ENCODE peak calls at places on chromosome 13, in six cellular contexts. O is GM12878, V is K562, C is H1, Z is GM12892, H is HepG2. A is an unnamed sample.

GRCh38 chr13:62631124-62631523 is 1215.5 kb upstream of the PCDH20 start:
- DNase-seq in O (no peak), V (no peak), C (no peak), Z (no peak), H (no peak), A (no peak)

GRCh38 chr13:102774596-102775375 is 1.2 kb upstream of the TEX30 start:
- DNase-seq in O (no peak), V (no peak), C (no peak), Z (no peak), H (no peak), A (no peak)

GRCh38 chr13:74305876-74306275 is 171.7 kb upstream of the KLF12 start:
- DNase-seq in O (no peak), V (no peak), C (no peak), Z (no peak), H (no peak), A (no peak)

GRCh38 chr13:75825161-75825560 is 189.0 kb downstream of the LMO7 start:
- DNase-seq in O (no peak), V (no peak), C (peak; percentile 23), Z (no peak), H (no peak), A (no peak)

GRCh38 chr13:41216160-41216559 is 21.8 kb upstream of the KBTBD7 start:
- DNase-seq in O (no peak), V (no peak), C (no peak), Z (no peak), H (peak; percentile 16), A (no peak)

GRCh38 chr13:112510987-112511715 is 76.8 kb downstream of the TUBGCP3 start:
- DNase-seq in O (no peak), V (no peak), C (no peak), Z (no peak), H (no peak), A (no peak)

GRCh38 chr13:83221813-83222241 is 660.4 kb downstream of the SLITRK1 start:
- DNase-seq in O (no peak), V (no peak), C (no peak), Z (no peak), H (no peak), A (no peak)

GRCh38 chr13:22770891-22771290 is 409.9 kb upstream of the SGCG start:
- DNase-seq in O (no peak), V (no peak), C (no peak), Z (no peak), H (no peak), A (no peak)

GRCh38 chr13:35501721-35502235 is 25.3 kb upstream of the MAB21L1 start:
- DNase-seq in O (no peak), V (no peak), C (no peak), Z (no peak), H (no peak), A (no peak)

GRCh38 chr13:28819748-28820098 is 416 bp upstream of the MTUS2 start:
- DNase-seq in O (no peak), V (peak; percentile 76), C (no peak), Z (peak; percentile 53), H (peak; percentile 9), A (peak; percentile 79)

DNA sequence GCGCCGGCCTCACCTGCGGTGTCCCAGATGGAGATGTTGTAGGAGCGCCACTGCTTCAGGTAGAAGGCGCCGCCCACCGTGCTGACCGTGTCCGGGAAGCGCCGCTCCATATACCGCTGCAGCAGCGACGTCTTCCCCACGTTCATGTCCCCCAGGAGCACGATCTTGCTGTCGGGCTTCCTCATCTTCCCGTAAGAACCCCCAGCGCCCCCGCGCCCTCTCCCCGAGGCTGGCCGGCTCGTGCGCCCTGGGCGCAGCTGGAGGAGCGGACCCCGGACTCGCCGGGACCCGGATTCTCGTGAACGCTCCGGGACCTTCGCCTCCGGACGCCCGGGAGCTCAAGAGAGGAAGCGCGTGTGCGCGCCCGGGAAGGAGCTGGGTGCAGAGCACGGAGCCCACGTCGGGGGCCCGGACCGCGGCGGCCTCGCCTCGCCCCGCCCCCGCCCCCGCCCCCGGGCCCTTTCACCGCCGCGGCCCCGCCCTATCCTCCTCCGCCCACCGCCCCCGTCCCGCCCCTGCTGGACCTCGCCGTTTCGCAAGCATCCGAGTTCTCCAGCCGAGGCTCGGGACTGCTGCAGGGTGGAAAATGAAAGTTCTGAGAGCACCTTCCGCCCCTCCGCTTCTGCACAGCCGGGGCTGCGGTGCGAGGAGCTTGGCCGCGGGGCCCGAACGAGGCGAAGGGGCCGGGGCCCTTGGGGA is at the start of gene RAB20:
- DNase-seq in O (no peak), V (peak; percentile 91), C (no peak), Z (peak; percentile 66), H (peak; percentile 80), A (peak; percentile 77)
- TF ChIP-seq POLR2A in O (peak; percentile 61), V (peak; percentile 34), C (no peak), Z (peak; percentile 51), H (peak; percentile 79), A (no peak)

GRCh38 chr13:49683489-49683888 is 7.8 kb downstream of the EBPL start:
- DNase-seq in O (no peak), V (no peak), C (no peak), Z (no peak), H (no peak), A (no peak)
- TF ChIP-seq TAF1 in O (no peak), V (no peak), C (no peak), Z (no peak), H (no peak), A (no peak)

DNA sequence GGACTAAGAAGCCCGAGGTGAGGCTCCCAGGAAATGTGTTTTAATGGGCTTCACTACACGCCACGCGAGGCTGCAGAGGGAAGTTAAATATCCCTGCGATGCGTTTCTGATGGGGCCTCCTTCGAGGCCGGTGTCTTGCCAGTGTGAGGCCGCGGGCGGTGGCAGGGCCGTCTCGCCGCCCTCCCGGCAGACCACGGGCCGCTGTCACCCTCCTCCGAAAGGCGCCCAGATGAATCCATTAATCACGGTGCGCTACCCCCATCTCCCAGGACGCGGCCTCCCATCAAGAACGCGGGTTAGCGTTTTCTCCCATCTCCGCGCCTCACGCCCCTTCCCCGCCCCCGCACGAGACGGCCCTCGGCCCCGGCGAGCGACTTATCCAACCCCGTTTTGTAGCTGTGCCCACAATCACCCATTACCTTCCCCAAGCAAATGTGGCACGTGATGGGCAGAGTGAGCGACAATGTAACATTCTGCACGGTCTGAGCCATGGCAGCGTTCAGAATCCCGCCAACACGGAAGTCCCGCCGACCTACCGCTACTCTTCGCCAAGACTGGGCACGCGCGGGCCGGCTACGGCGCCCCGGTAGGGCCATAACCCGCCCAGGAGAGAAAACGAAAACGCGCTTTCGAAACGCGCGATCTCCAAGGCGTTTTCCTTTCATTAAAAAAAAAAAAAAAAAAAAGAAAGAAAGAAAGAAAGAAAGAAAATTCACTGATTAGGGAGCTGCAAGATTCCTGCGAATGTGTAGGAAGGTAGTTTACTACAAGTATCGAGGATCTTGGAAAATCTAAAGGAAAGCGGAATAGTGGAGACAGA is at the start of gene OBI1:
- DNase-seq in O (peak; percentile 40), V (peak; percentile 75), C (no peak), Z (peak; percentile 70), H (peak; percentile 76), A (peak; percentile 70)
- TF ChIP-seq POLR2A in O (peak; percentile 98), V (peak; percentile 83), C (no peak), Z (peak; percentile 95), H (peak; percentile 75), A (peak; percentile 89)

GRCh38 chr13:52164989-52165388 is 5.6 kb upstream of the NEK3 start:
- DNase-seq in O (no peak), V (no peak), C (no peak), Z (no peak), H (no peak), A (no peak)
- TF ChIP-seq TAF1 in O (no peak), V (no peak), C (no peak), Z (no peak), H (no peak), A (no peak)

GRCh38 chr13:99498304-99499161 is 2.7 kb upstream of the TM9SF2 start:
- DNase-seq in O (peak; percentile 90), V (peak; percentile 94), C (peak; percentile 98), Z (peak; percentile 82), H (peak; percentile 96), A (peak; percentile 77)

GRCh38 chr13:99500839-99501134 is 485 bp upstream of the TM9SF2 start:
- DNase-seq in O (no peak), V (no peak), C (no peak), Z (no peak), H (no peak), A (no peak)

GRCh38 chr13:99505814-99506269 is 4.6 kb downstream of the TM9SF2 start:
- DNase-seq in O (no peak), V (no peak), C (no peak), Z (no peak), H (no peak), A (no peak)

GRCh38 chr13:99501952-99502310 is 659 bp downstream of the TM9SF2 start:
- DNase-seq in O (no peak), V (no peak), C (no peak), Z (no peak), H (no peak), A (no peak)

DNA sequence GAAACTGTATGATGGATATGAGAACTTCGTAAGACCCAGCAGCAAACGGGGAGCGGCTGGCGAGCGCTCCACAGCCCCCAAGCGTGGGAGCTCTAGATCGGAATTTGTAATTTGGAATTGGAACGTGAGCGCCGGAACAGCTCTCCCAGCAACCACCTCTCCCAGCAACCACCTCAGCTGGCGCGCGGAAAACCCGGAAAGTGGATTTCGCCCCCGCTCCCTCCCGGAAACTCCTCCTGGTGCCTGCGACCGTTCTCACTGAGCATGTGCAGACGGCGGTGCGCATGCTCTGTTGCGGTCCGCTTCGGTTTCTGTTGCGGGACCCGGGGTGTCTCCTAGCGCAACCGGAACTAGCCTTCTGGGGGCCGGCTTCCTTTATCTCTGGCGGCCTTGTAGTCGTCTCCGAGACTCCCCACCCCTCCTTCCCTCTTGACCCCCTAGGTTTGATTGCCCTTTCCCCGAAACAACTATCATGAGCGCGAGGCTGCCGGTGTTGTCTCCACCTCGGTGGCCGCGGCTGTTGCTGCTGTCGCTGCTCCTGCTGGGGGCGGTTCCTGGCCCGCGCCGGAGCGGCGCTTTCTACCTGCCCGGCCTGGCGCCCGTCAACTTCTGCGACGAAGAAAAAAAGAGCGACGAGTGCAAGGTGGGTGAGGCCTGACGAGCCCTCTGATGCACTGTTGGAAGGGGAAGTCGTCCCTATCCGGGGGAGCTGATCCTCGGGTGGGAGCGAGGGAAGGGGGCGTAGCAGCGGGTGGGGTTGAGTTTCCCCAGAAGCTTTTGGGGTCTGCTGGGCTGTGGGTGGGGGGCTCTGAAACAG is at the start of gene TM9SF2:
- DNase-seq in O (peak; percentile 90), V (peak; percentile 84), C (peak; percentile 93), Z (peak; percentile 77), H (peak; percentile 92), A (peak; percentile 72)
- TF ChIP-seq POLR2A in O (peak; percentile 77), V (peak; percentile 80), C (peak; percentile 63), Z (no peak), H (peak; percentile 59), A (peak; percentile 67)

A was measured in GM12891.